ENCODE peak calls at places on chromosomes 4 and X, in seven cellular contexts. J is adrenal gland, Y is tibial artery, W is endodermal cell, D is psoas muscle, Q is brain microvascular endothelial cell, I is lower lobe of right lung. F is an unnamed sample.

GRCh38 chrX:139203681-139204575 is 326.6 kb upstream of the F9 start:
- DNase-seq in J (peak; percentile 2), Q (no peak), I (peak; percentile 45), D (peak; percentile 21), W (peak; percentile 70), Y (no peak), F (no peak)

GRCh38 chr4:183571350-183572076 is 66.7 kb downstream of the ING2 start:
- DNase-seq in I (peak; percentile 87), W (peak; percentile 55), D (no peak), J (peak; percentile 93), Q (peak; percentile 42), Y (no peak), F (no peak)

GRCh38 chrX:46572295-46572936 is 1.1 kb upstream of the CHST7 start:
- DNase-seq in J (no peak), I (no peak), Y (no peak), D (no peak), Q (no peak), W (no peak), F (no peak)

GRCh38 chr4:168605411-168605810 is 108.6 kb downstream of the PALLD start:
- DNase-seq in D (peak; percentile 24), J (no peak), Q (peak; percentile 80), W (no peak), Y (no peak), I (no peak), F (no peak)

GRCh38 chr4:116824172-116824571 is 261.2 kb downstream of the TRAM1L1 start:
- DNase-seq in Q (no peak), D (no peak), Y (no peak), I (no peak), W (no peak), J (no peak), F (no peak)

GRCh38 chrX:45421806-45422205 is 221.1 kb upstream of the DIPK2B start:
- DNase-seq in Q (no peak), W (no peak), Y (no peak), J (no peak), I (no peak), D (no peak), F (no peak)

GRCh38 chrX:13283968-13284914 is 35.6 kb downstream of the ATXN3L start:
- DNase-seq in Y (no peak), J (no peak), Q (peak; percentile 27), I (no peak), W (peak; percentile 60), D (no peak), F (no peak)

GRCh38 chr4:113958766-113959540 is 20.5 kb downstream of the ARSJ start:
- DNase-seq in D (no peak), J (no peak), Q (peak; percentile 66), W (no peak), Y (no peak), I (no peak), F (no peak)

GRCh38 chrX:138754861-138755260 is 43.3 kb upstream of the FGF13 start:
- DNase-seq in Y (no peak), I (no peak), J (no peak), W (no peak), Q (no peak), D (no peak), F (no peak)

GRCh38 chr4:129905256-129905655 is 809.3 kb downstream of the C4orf33 start:
- DNase-seq in J (no peak), W (no peak), D (no peak), I (no peak), Y (no peak), Q (no peak), F (no peak)

GRCh38 chr4:77347341-77347740 is 190.3 kb downstream of the CCNG2 start:
- DNase-seq in W (no peak), I (no peak), D (no peak), Y (no peak), J (no peak), Q (no peak), F (peak; percentile 48)

GRCh38 chr4:181659202-181659601 is 584.0 kb upstream of the TENM3 start:
- DNase-seq in D (no peak), Q (peak; percentile 47), Y (no peak), J (no peak), I (no peak), W (no peak), F (no peak)

GRCh38 chrX:49178537-49178936 is 6.8 kb downstream of the PLP2 start:
- DNase-seq in W (no peak), I (no peak), J (no peak), D (no peak), Y (no peak), Q (no peak), F (no peak)

GRCh38 chrX:135977611-135978010 is 3.8 kb upstream of the MMGT1 start:
- DNase-seq in Q (no peak), I (no peak), W (no peak), J (no peak), D (no peak), Y (no peak), F (no peak)

GRCh38 chr4:52111995-52112394 is 60.9 kb downstream of the SPATA18 start:
- DNase-seq in Q (no peak), J (no peak), I (no peak), D (no peak), W (no peak), Y (no peak), F (no peak)

GRCh38 chr4:100493756-100494155 is 24.1 kb downstream of the EMCN start:
- DNase-seq in Y (no peak), D (no peak), J (no peak), Q (no peak), I (no peak), W (no peak), F (no peak)

GRCh38 chr4:153418114-153418513 is 48.0 kb upstream of the TMEM131L start:
- DNase-seq in W (no peak), Q (no peak), I (no peak), J (no peak), D (no peak), Y (no peak), F (no peak)

GRCh38 chr4:120853101-120853940 is 69.2 kb downstream of the PRDM5 start:
- DNase-seq in W (no peak), J (no peak), Y (no peak), Q (no peak), I (no peak), D (no peak), F (no peak)

GRCh38 chrX:101744085-101744484 is 84.4 kb upstream of the ARMCX2 start:
- DNase-seq in D (no peak), Q (peak; percentile 1), Y (no peak), I (no peak), W (no peak), J (no peak), F (no peak)

GRCh38 chrX:66176134-66176533 is 12.1 kb downstream of the HEPH start:
- DNase-seq in Y (no peak), Q (no peak), I (no peak), W (no peak), J (no peak), D (no peak), F (no peak)

GRCh38 chrX:100410083-100410590 is at the start of gene PCDH19:
- DNase-seq in D (peak; percentile 54), W (peak; percentile 92), J (peak; percentile 47), Q (peak; percentile 12), I (peak; percentile 52), Y (no peak), F (peak; percentile 55)

GRCh38 chrX:46722742-46723568 is 36.0 kb downstream of the SLC9A7 start:
- DNase-seq in W (no peak), D (no peak), J (no peak), I (no peak), Q (no peak), Y (no peak), F (no peak)

GRCh38 chr4:7783560-7783959 is 156.1 kb downstream of the AFAP1 start:
- DNase-seq in I (no peak), J (no peak), D (no peak), Q (no peak), W (no peak), Y (peak; percentile 23), F (no peak)

GRCh38 chr4:58809366-58809765 is 1699.2 kb upstream of the IGFBP7 start:
- DNase-seq in J (no peak), D (no peak), Y (no peak), W (no peak), I (no peak), Q (no peak), F (no peak)

DNA sequence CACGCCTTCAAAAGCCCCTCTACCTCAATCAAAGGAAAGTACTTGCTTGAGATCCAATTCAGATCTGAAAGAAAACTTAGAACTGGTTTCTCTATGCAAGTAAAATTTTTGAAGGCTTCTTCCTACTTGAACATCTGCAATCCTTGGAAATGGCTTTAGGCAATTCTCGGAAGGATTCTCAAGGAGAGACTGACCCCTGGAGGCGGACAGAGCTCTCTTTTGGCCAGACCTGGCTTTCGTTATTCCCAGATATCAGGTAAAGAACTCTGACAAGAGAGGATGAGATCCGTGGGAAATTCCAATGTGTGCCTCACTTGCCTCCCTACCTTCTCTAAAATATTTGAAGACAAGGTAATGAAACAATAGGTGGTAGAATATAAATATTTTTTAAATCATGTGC is 670.3 kb upstream of the FAM241A start:
- DNase-seq in D (no peak), Y (no peak), Q (peak; percentile 20), I (no peak), J (no peak), W (peak; percentile 87), F (peak; percentile 61)
- TF ChIP-seq CTCF in D (peak; percentile 50), Y (peak; percentile 36), Q (peak; percentile 74), I (peak; percentile 16), J (no peak), W (peak; percentile 89), F (peak; percentile 25)

GRCh38 chr4:64200001-64200555 is 209.2 kb downstream of the TECRL start:
- DNase-seq in Q (no peak), I (no peak), W (no peak), Y (no peak), D (no peak), J (no peak), F (no peak)
- H3K27ac ChIP-seq in Q (no peak overlapping the region), I (no peak overlapping the region), W (no peak overlapping the region), Y (no peak overlapping the region), D (no peak overlapping the region), J (no peak overlapping the region), F (no peak overlapping the region)

GRCh38 chr4:11949355-11949754 is 520.7 kb upstream of the HS3ST1 start:
- DNase-seq in Y (no peak), W (no peak), Q (no peak), I (no peak), D (no peak), J (peak; percentile 35), F (no peak)

DNA sequence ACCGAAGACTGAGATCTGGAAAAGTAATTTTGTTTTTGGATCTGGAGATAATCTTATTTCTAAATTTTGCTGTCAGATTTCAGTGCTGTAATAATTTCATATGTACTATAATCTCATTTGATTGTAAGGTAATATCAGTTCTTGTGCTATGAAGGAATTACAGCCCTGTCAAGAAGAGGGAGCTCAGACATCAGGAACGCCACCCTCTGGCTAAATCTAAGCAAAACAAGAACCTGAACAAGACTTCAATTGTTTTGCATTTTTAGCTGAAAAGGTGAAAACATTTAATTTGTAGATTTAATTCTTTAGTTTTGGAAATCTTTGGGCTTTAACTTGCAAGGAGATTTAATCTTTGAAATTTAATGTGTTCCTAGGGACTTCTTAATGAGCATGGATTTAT is 525.4 kb upstream of the HS3ST1 start:
- DNase-seq in J (peak; percentile 52), Q (no peak), I (no peak), Y (no peak), W (peak; percentile 64), D (no peak), F (no peak)
- TF ChIP-seq CTCF in J (peak; percentile 60), Q (peak; percentile 37), I (peak; percentile 49), Y (no peak), W (peak; percentile 84), D (peak; percentile 12), F (peak; percentile 28)

GRCh38 chr4:173424899-173425805 is 26.2 kb upstream of the SCRG1 start:
- DNase-seq in D (no peak), J (no peak), I (no peak), W (no peak), Q (peak; percentile 76), Y (no peak), F (no peak)
- H3K27ac ChIP-seq in D (no peak overlapping the region), J (peak overlapping the region; percentile 53), I (no peak overlapping the region), W (no peak overlapping the region), Q (peak overlapping the region; percentile 61), Y (peak overlapping the region; percentile 70), F (peak overlapping the region; percentile 14)

F was measured in Peyer's patch.